ENCODE peak calls at places on chromosome 4, in nine cellular contexts. One of them, this sample, is unnamed.

GRCh38 chr4:74088396-74088795 is 10.6 kb downstream of the CXCL2 start:
- DNase-seq in activated CD8-positive, alpha-beta memory T cell treated with anti-CD3 and anti-CD28 coated beads, Interleukin-2, amount 10 ng/mL, durations not matched to agents 7 days and 5 days: no peak
- DNase-seq in NCI-H2081: no peak
- DNase-seq in effector CD4-positive, alpha-beta T cell: no peak
- DNase-seq in WERI-Rb-1: no peak
- DNase-seq in nephron progenitor cell: no peak
- DNase-seq in T-helper 2 cell: no peak
- DNase-seq in H9: no peak
- DNase-seq in progenitor cell of endocrine pancreas: no peak
- DNase-seq in this sample: no peak

GRCh38 chr4:114807759-114808404 is 209.3 kb downstream of the UGT8 start:
- DNase-seq in T-helper 2 cell: peak; percentile 4
- DNase-seq in nephron progenitor cell: peak; percentile 47
- DNase-seq in activated CD8-positive, alpha-beta memory T cell treated with anti-CD3 and anti-CD28 coated beads, Interleukin-2, amount 10 ng/mL, durations not matched to agents 7 days and 5 days: peak; percentile 44
- DNase-seq in WERI-Rb-1: peak; percentile 65
- DNase-seq in effector CD4-positive, alpha-beta T cell: peak; percentile 3
- DNase-seq in H9: peak; percentile 71
- DNase-seq in NCI-H2081: no peak
- DNase-seq in progenitor cell of endocrine pancreas: peak; percentile 11
- DNase-seq in this sample: peak; percentile 2

GRCh38 chr4:150960079-150960478 is 55.0 kb downstream of the LRBA start:
- DNase-seq in NCI-H2081: peak; percentile 13
- DNase-seq in progenitor cell of endocrine pancreas: no peak
- DNase-seq in T-helper 2 cell: no peak
- DNase-seq in activated CD8-positive, alpha-beta memory T cell treated with anti-CD3 and anti-CD28 coated beads, Interleukin-2, amount 10 ng/mL, durations not matched to agents 7 days and 5 days: no peak
- DNase-seq in effector CD4-positive, alpha-beta T cell: no peak
- DNase-seq in nephron progenitor cell: no peak
- DNase-seq in WERI-Rb-1: peak; percentile 40
- DNase-seq in H9: no peak
- DNase-seq in this sample: no peak

GRCh38 chr4:8396762-8397406 is 43.6 kb downstream of the ACOX3 start:
- DNase-seq in progenitor cell of endocrine pancreas: no peak
- DNase-seq in effector CD4-positive, alpha-beta T cell: no peak
- DNase-seq in NCI-H2081: no peak
- DNase-seq in nephron progenitor cell: no peak
- DNase-seq in activated CD8-positive, alpha-beta memory T cell treated with anti-CD3 and anti-CD28 coated beads, Interleukin-2, amount 10 ng/mL, durations not matched to agents 7 days and 5 days: no peak
- DNase-seq in H9: no peak
- DNase-seq in WERI-Rb-1: no peak
- DNase-seq in T-helper 2 cell: no peak
- DNase-seq in this sample: no peak

GRCh38 chr4:57270350-57270749 is 160.2 kb upstream of the IGFBP7 start:
- DNase-seq in T-helper 2 cell: no peak
- DNase-seq in WERI-Rb-1: peak; percentile 28
- DNase-seq in progenitor cell of endocrine pancreas: no peak
- DNase-seq in H9: no peak
- DNase-seq in effector CD4-positive, alpha-beta T cell: no peak
- DNase-seq in NCI-H2081: no peak
- DNase-seq in activated CD8-positive, alpha-beta memory T cell treated with anti-CD3 and anti-CD28 coated beads, Interleukin-2, amount 10 ng/mL, durations not matched to agents 7 days and 5 days: no peak
- DNase-seq in nephron progenitor cell: no peak
- DNase-seq in this sample: no peak

GRCh38 chr4:126611900-126612299 is 1020.9 kb upstream of the INTU start:
- DNase-seq in progenitor cell of endocrine pancreas: no peak
- DNase-seq in nephron progenitor cell: no peak
- DNase-seq in WERI-Rb-1: no peak
- DNase-seq in activated CD8-positive, alpha-beta memory T cell treated with anti-CD3 and anti-CD28 coated beads, Interleukin-2, amount 10 ng/mL, durations not matched to agents 7 days and 5 days: no peak
- DNase-seq in H9: no peak
- DNase-seq in effector CD4-positive, alpha-beta T cell: no peak
- DNase-seq in NCI-H2081: no peak
- DNase-seq in T-helper 2 cell: no peak
- DNase-seq in this sample: no peak

GRCh38 chr4:4524364-4524763 is 17.5 kb downstream of the STX18 start:
- DNase-seq in WERI-Rb-1: no peak
- DNase-seq in effector CD4-positive, alpha-beta T cell: no peak
- DNase-seq in nephron progenitor cell: peak; percentile 8
- DNase-seq in activated CD8-positive, alpha-beta memory T cell treated with anti-CD3 and anti-CD28 coated beads, Interleukin-2, amount 10 ng/mL, durations not matched to agents 7 days and 5 days: peak; percentile 83
- DNase-seq in progenitor cell of endocrine pancreas: no peak
- DNase-seq in NCI-H2081: no peak
- DNase-seq in T-helper 2 cell: peak; percentile 41
- DNase-seq in H9: peak; percentile 54
- DNase-seq in this sample: peak; percentile 46

GRCh38 chr4:54367059-54367458 is 138.0 kb downstream of the PDGFRA start:
- DNase-seq in T-helper 2 cell: no peak
- DNase-seq in progenitor cell of endocrine pancreas: no peak
- DNase-seq in H9: no peak
- DNase-seq in NCI-H2081: no peak
- DNase-seq in nephron progenitor cell: no peak
- DNase-seq in WERI-Rb-1: no peak
- DNase-seq in activated CD8-positive, alpha-beta memory T cell treated with anti-CD3 and anti-CD28 coated beads, Interleukin-2, amount 10 ng/mL, durations not matched to agents 7 days and 5 days: no peak
- DNase-seq in effector CD4-positive, alpha-beta T cell: no peak
- DNase-seq in this sample: no peak

This sample was measured in effector memory CD8-positive, alpha-beta T cell.